ENCODE peak calls at places on chromosomes 12 and 14, in nine cellular contexts. R is naive thymus-derived CD8-positive, alpha-beta T cell; N is Kasumi-1; E is heart left ventricle; X is type B pancreatic cell; O is stimulated activated CD8-positive, alpha-beta memory T cell treated with anti-CD3 and anti-CD28 coated beads, Interleukin-15, amount 100 ng/mL, for 24 hours; J is stimulated activated naive CD8-positive, alpha-beta T cell treated with anti-CD3 and anti-CD28 coated beads, Interleukin-15, amount 100 ng/mL, for 72 hours; S is cardiac fibroblast; U is skeletal muscle cell. Q is an unnamed sample.

GRCh38 chr12:107320929-107321618 is 227.7 kb upstream of the CRY1 start:
- DNase-seq in R (peak), N (no peak), E (no peak), X (peak), O (peak), J (peak), S (peak), U (no peak), Q (peak)

GRCh38 chr12:120495189-120495722 is 657 bp upstream of the DYNLL1 start:
- DNase-seq in R (no peak), N (no peak), E (no peak), X (no peak), O (no peak), J (no peak), S (no peak), U (no peak), Q (peak)

GRCh38 chr12:6182279-6182898 is 17.8 kb upstream of the CD9 start:
- DNase-seq in R (no peak), N (no peak), E (peak), X (no peak), O (no peak), J (no peak), S (peak), U (peak), Q (peak)

GRCh38 chr12:131674373-131674772 is 36.5 kb upstream of the SFSWAP start:
- DNase-seq in R (peak), N (no peak), E (no peak), X (peak), O (no peak), J (no peak), S (no peak), U (no peak), Q (no peak)

GRCh38 chr14:68687746-68688145 is 105.1 kb downstream of the ZFP36L1 start:
- DNase-seq in R (no peak), N (no peak), E (no peak), X (no peak), O (no peak), J (no peak), S (peak), U (peak), Q (no peak)

GRCh38 chr12:25734529-25735180 is 181.6 kb upstream of the LMNTD1 start:
- DNase-seq in R (no peak), N (no peak), E (no peak), X (no peak), O (no peak), J (no peak), S (no peak), U (no peak), Q (no peak)

GRCh38 chr12:101021911-101022388 is 188.1 kb downstream of the SLC5A8 start:
- DNase-seq in R (no peak), N (no peak), E (no peak), X (no peak), O (no peak), J (no peak), S (peak), U (peak), Q (no peak)

GRCh38 chr12:124992874-124993567 is 424 bp upstream of the BRI3BP start:
- DNase-seq in R (peak), N (peak), E (peak), X (peak), O (peak), J (peak), S (peak), U (no peak), Q (no peak)

GRCh38 chr12:71164166-71164876 is 6.5 kb upstream of the TSPAN8 start:
- DNase-seq in R (no peak), N (no peak), E (no peak), X (no peak), O (no peak), J (no peak), S (no peak), U (no peak), Q (no peak)

GRCh38 chr14:99277534-99277933 is 5.5 kb upstream of the BCL11B start:
- DNase-seq in R (no peak), N (no peak), E (no peak), X (no peak), O (no peak), J (no peak), S (no peak), U (no peak), Q (no peak)

GRCh38 chr12:71024827-71025226 is 104.3 kb upstream of the PTPRR start:
- DNase-seq in R (no peak), N (no peak), E (no peak), X (no peak), O (no peak), J (no peak), S (no peak), U (no peak), Q (no peak)

GRCh38 chr12:132529899-132530298 is 39.9 kb downstream of the FBRSL1 start:
- DNase-seq in R (no peak), N (no peak), E (no peak), X (no peak), O (no peak), J (no peak), S (no peak), U (no peak), Q (no peak)

GRCh38 chr14:95530461-95531170 is 4.2 kb upstream of the GLRX5 start:
- DNase-seq in R (no peak), N (no peak), E (no peak), X (no peak), O (no peak), J (no peak), S (no peak), U (no peak), Q (no peak)

GRCh38 chr14:51119411-51120051 is 24.6 kb upstream of the TRIM9 start:
- DNase-seq in R (no peak), N (no peak), E (no peak), X (no peak), O (no peak), J (no peak), S (no peak), U (no peak), Q (no peak)

GRCh38 chr12:48602192-48602989 is 32.5 kb upstream of the LALBA start:
- DNase-seq in R (no peak), N (no peak), E (no peak), X (no peak), O (no peak), J (no peak), S (no peak), U (no peak), Q (no peak)

GRCh38 chr12:103571286-103571685 is 15.8 kb upstream of the STAB2 start:
- DNase-seq in R (no peak), N (no peak), E (peak), X (no peak), O (no peak), J (no peak), S (no peak), U (no peak), Q (no peak)

GRCh38 chr12:27460471-27460978 is 14.0 kb downstream of the SMCO2 start:
- DNase-seq in R (no peak), N (peak), E (no peak), X (no peak), O (no peak), J (peak), S (peak), U (no peak), Q (no peak)

GRCh38 chr12:65646127-65646643 is 178.1 kb upstream of the HMGA2 start:
- DNase-seq in R (no peak), N (no peak), E (no peak), X (no peak), O (no peak), J (no peak), S (no peak), U (no peak), Q (no peak)

GRCh38 chr14:70893062-70893841 is 14.0 kb upstream of the PCNX1 start:
- DNase-seq in R (no peak), N (no peak), E (no peak), X (no peak), O (no peak), J (no peak), S (no peak), U (no peak), Q (no peak)

GRCh38 chr12:46303039-46303666 is 34.3 kb upstream of the SLC38A1 start:
- DNase-seq in R (peak), N (peak), E (no peak), X (no peak), O (no peak), J (peak), S (peak), U (no peak), Q (no peak)

GRCh38 chr12:58916891-58917570 is 3.3 kb downstream of the LRIG3 start:
- DNase-seq in R (no peak), N (no peak), E (no peak), X (no peak), O (no peak), J (no peak), S (peak), U (peak), Q (no peak)

GRCh38 chr12:124267205-124267778 is 27.6 kb upstream of the RFLNA start:
- DNase-seq in R (no peak), N (no peak), E (no peak), X (no peak), O (no peak), J (no peak), S (no peak), U (no peak), Q (no peak)

GRCh38 chr14:99548871-99549270 is 55.1 kb downstream of the CCDC85C start:
- DNase-seq in R (no peak), N (no peak), E (no peak), X (no peak), O (no peak), J (no peak), S (no peak), U (no peak), Q (no peak)

GRCh38 chr12:128850400-128850799 is 2.9 kb upstream of the GLT1D1 start:
- DNase-seq in R (no peak), N (no peak), E (no peak), X (no peak), O (no peak), J (no peak), S (no peak), U (no peak), Q (no peak)

GRCh38 chr12:12519599-12519998 is 43.1 kb downstream of the DUSP16 start:
- DNase-seq in R (no peak), N (no peak), E (no peak), X (no peak), O (no peak), J (no peak), S (no peak), U (no peak), Q (no peak)

GRCh38 chr12:11660624-11661023 is 11.2 kb downstream of the ETV6 start:
- DNase-seq in R (no peak), N (no peak), E (no peak), X (no peak), O (no peak), J (no peak), S (no peak), U (no peak), Q (no peak)

GRCh38 chr14:96091941-96092411 is 52.8 kb downstream of the C14orf132 start:
- DNase-seq in R (no peak), N (no peak), E (peak), X (no peak), O (no peak), J (no peak), S (peak), U (peak), Q (peak)

GRCh38 chr12:64077922-64078321 is 144.2 kb downstream of the KICS2 start:
- DNase-seq in R (no peak), N (peak), E (no peak), X (no peak), O (no peak), J (no peak), S (peak), U (no peak), Q (no peak)

GRCh38 chr12:41188058-41188840 is at the start of gene PDZRN4:
- DNase-seq in R (no peak), N (no peak), E (peak), X (no peak), O (no peak), J (no peak), S (no peak), U (no peak), Q (peak)

GRCh38 chr12:120538281-120539156 is 4.4 kb downstream of the RNF10 start:
- DNase-seq in R (no peak), N (no peak), E (peak), X (no peak), O (no peak), J (no peak), S (peak), U (no peak), Q (peak)

GRCh38 chr12:99767809-99768208 is 120.3 kb downstream of the GARIN6 start:
- DNase-seq in R (no peak), N (peak), E (no peak), X (no peak), O (no peak), J (no peak), S (peak), U (no peak), Q (no peak)

GRCh38 chr14:104240426-104241157 is 102.2 kb downstream of the KIF26A start:
- DNase-seq in R (peak), N (no peak), E (no peak), X (peak), O (no peak), J (no peak), S (no peak), U (no peak), Q (no peak)

GRCh38 chr12:26936559-26937442 is 980 bp downstream of the INTS13 start:
- DNase-seq in R (no peak), N (peak), E (no peak), X (no peak), O (no peak), J (no peak), S (no peak), U (no peak), Q (no peak)

GRCh38 chr12:92096346-92097136 is 49.1 kb downstream of the BTG1 start:
- DNase-seq in R (no peak), N (no peak), E (no peak), X (no peak), O (no peak), J (no peak), S (peak), U (peak), Q (no peak)

GRCh38 chr14:87805315-87805723 is 187.7 kb downstream of the GALC start:
- DNase-seq in R (peak), N (peak), E (peak), X (no peak), O (peak), J (peak), S (peak), U (no peak), Q (peak)

GRCh38 chr14:98173291-98173690 is 1098.7 kb downstream of the BCL11B start:
- DNase-seq in R (peak), N (no peak), E (no peak), X (no peak), O (no peak), J (no peak), S (no peak), U (no peak), Q (no peak)

GRCh38 chr14:33586806-33587205 is 364.1 kb downstream of the EGLN3 start:
- DNase-seq in R (no peak), N (no peak), E (no peak), X (no peak), O (no peak), J (no peak), S (no peak), U (no peak), Q (no peak)

GRCh38 chr12:78431931-78432330 is 432.6 kb upstream of the SYT1 start:
- DNase-seq in R (no peak), N (no peak), E (no peak), X (no peak), O (no peak), J (no peak), S (peak), U (no peak), Q (no peak)

GRCh38 chr14:49598479-49599301 is at the start of gene LRR1:
- DNase-seq in R (peak), N (peak), E (peak), X (peak), O (peak), J (peak), S (peak), U (peak), Q (peak)